ENCODE peak calls at places on chromosome 15, in four cellular contexts. B is brain microvascular endothelial cell, O is ovary, N is AG04450. U is an unnamed sample.

GRCh38 chr15:72141171-72142084 is 23.2 kb downstream of the SENP8 start:
- DNase-seq in B (peak; percentile 12), O (no peak), N (no peak), U (no peak)

GRCh38 chr15:57138260-57138895 is 219.9 kb downstream of the TCF12 start:
- DNase-seq in B (peak; percentile 72), O (no peak), N (no peak), U (no peak)

GRCh38 chr15:96242761-96243160 is 87.7 kb upstream of the NR2F2 start:
- DNase-seq in B (no peak), O (no peak), N (no peak), U (no peak)

GRCh38 chr15:66692808-66693596 is 9.0 kb upstream of the SMAD6 start:
- DNase-seq in B (no peak), O (no peak), N (no peak), U (no peak)

GRCh38 chr15:98658831-98659699 is 10.7 kb downstream of the IGF1R start:
- DNase-seq in B (no peak), O (no peak), N (no peak), U (no peak)

GRCh38 chr15:59830143-59830542 is 141.0 kb upstream of the BNIP2 start:
- DNase-seq in B (no peak), O (no peak), N (no peak), U (no peak)

GRCh38 chr15:74387988-74388955 is 20.8 kb upstream of the CYP11A1 start:
- DNase-seq in B (no peak), O (no peak), N (no peak), U (no peak)

GRCh38 chr15:78930577-78931388 is 14.1 kb downstream of the CTSH start:
- DNase-seq in B (peak; percentile 87), O (no peak), N (peak; percentile 49), U (peak; percentile 86)

GRCh38 chr15:68298336-68298735 is 20.8 kb downstream of the FEM1B start:
- DNase-seq in B (no peak), O (no peak), N (no peak), U (no peak)

GRCh38 chr15:25171111-25171811 is 216.5 kb downstream of the SNRPN start:
- DNase-seq in B (no peak), O (no peak), N (no peak), U (peak; percentile 51)

GRCh38 chr15:36931434-36931833 is 168.9 kb downstream of the MEIS2 start:
- DNase-seq in B (no peak), O (no peak), N (no peak), U (no peak)

GRCh38 chr15:98039596-98039995 is 79.1 kb downstream of the ARRDC4 start:
- DNase-seq in B (no peak), O (no peak), N (no peak), U (no peak)

GRCh38 chr15:78212546-78213424 is 21.6 kb downstream of the ACSBG1 start:
- DNase-seq in B (peak; percentile 65), O (peak; percentile 34), N (no peak), U (peak; percentile 88)

DNA sequence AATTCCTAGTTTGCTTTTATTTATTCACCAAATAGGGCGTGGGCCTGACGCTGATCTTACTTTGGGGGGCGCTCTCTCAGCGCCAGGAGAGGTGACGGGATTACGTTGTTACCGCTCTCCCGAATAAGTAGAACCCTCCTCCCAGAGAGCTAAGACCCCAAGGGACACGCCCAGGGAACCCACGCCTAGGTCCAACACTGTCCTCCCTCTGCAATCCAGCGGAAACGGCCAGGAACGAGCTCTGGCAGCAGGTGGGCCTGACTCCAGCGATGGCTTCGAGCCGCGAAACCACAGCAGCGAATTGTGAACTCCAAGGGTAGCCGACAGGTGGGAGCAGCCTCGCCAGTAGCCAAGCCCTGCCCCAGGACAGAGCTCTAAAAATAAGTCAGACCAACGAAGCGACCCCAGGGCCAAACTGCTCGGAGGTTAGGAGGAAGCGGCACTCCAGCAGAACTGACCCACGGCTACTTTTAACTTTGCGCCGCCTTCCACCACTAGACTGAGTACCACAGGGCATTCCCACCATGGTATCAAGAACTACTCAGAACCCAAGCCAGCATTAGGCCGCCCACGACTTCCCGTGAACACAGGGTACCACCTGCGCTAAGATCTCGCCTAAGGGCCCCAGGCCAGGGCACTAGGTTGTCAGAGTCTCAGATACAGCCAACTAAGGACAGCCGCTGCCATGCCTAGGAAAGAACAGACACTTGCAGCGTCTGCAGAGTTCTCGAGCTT is 1.6 kb upstream of the SIN3A start:
- DNase-seq in B (peak; percentile 14), O (peak; percentile 77), N (no peak), U (peak; percentile 87)
- TF ChIP-seq CTCF in B (peak; percentile 37), O (no peak), N (peak; percentile 6), U (no peak)

GRCh38 chr15:48089664-48090063 is 31.1 kb upstream of the SLC24A5 start:
- DNase-seq in B (no peak), O (no peak), N (no peak), U (no peak)
- H3K27ac ChIP-seq in B (no peak overlapping the region), O (no peak overlapping the region), N (no peak overlapping the region), U (no peak overlapping the region)

GRCh38 chr15:84911879-84912660 is 27.6 kb downstream of the SLC28A1 start:
- DNase-seq in B (peak; percentile 98), O (peak; percentile 87), N (peak; percentile 87), U (peak; percentile 97)
- TF ChIP-seq CTCF in B (no peak), O (no peak), N (no peak), U (no peak)

GRCh38 chr15:90161946-90162345 is 39.2 kb upstream of the SEMA4B start:
- DNase-seq in B (no peak), O (no peak), N (no peak), U (no peak)

GRCh38 chr15:90167121-90167520 is 34.0 kb upstream of the SEMA4B start:
- DNase-seq in B (no peak), O (no peak), N (no peak), U (no peak)

GRCh38 chr15:90165157-90165556 is 36.0 kb upstream of the SEMA4B start:
- DNase-seq in B (no peak), O (no peak), N (no peak), U (no peak)

GRCh38 chr15:90162956-90163355 is 38.2 kb upstream of the SEMA4B start:
- DNase-seq in B (no peak), O (no peak), N (no peak), U (no peak)

DNA sequence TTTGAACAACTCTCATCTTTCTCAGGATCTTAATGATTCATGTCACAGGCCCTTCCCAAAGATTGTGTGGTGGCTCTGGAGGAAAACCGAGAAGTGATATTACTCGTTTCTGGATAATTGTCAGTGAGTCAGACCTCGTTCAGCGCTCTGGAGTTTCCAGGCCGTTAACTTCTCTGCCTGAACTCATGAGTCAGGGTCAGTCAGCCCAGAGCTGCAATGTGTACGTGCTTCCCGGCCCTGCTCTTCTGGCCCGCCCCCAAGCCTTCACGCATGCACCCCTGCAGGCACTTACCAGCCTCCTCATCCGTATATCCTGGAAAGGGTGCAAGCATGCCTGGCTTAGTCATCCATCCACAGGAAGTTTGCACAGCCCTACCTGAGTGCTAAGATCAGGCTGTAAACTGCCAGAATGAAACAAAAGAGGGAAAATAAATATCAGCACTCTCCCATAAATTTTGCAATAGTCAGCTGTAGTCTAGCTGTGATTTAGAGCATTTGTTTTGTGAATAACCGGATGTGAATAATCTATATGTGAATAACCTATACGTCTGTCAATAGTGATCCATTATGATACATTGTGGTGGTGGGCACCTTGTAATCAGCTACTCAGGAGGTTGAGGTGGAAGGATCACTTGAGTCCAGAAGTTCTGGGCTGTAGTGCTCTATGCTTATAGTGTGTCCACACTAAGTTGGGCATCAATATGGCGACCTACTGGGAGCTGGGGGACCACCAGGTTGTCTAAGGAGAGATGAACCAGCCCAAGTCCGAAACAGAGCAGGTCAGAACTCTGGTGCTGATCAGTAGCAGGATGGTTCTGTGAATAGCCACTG is 35.3 kb upstream of the SEMA4B start:
- DNase-seq in B (peak; percentile 98), O (no peak), N (peak; percentile 94), U (peak; percentile 82)
- H3K27ac ChIP-seq in B (peak overlapping the region; percentile 66), O (no peak overlapping the region), N (peak overlapping the region; percentile 49), U (peak overlapping the region; percentile 84)

DNA sequence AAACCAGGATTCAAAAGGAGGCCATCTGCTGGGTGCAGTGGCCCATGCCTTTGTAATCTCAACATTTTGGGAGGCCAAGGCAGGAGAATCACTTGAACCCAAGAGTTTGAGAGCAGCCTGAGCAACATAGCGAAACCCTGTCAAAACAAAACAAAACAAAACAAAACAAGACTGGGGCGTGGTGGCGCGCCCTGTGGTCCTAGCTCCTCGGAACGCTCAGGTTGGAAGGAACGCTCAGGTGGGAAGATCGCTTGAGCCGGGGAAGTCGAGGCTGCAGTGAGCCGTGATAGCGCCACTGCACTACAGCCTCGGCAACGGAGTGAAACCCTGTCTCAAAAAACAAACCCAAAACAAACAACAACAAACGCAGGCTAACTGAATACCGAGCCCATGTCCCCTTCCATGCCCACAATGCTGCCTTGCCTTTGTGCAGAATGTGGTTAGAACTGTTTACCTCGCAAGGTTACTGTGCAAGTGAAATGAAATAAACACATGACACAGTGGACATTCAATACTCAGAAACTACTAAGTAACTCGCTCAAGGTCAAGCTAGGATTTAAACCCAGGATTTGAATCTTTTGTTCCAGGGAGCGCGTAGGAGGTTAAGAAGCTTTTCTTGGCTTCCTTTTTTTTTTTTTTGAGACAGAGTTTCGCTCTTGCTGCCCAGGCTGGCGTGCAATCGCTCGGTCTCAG is 766 bp upstream of the EMC4 start:
- DNase-seq in B (no peak), O (no peak), N (no peak), U (no peak)
- TF ChIP-seq CTCF in B (no peak), O (no peak), N (no peak), U (no peak)

U was measured in sigmoid colon.